ENCODE peak calls at places on chromosomes 16 and 17, in eight cellular contexts. P is ovary, H is lower lobe of right lung, J is colonic mucosa, L is right lobe of liver, A is AG04450, Y is lung, V is WERI-Rb-1. Q is an unnamed sample.

GRCh38 chr17:28471127-28471453 is 2.4 kb upstream of the SLC13A2 start:
- DNase-seq in P (no peak), H (no peak), J (no peak), L (no peak), A (no peak), Y (no peak), V (no peak), Q (no peak)

GRCh38 chr17:65463242-65463641 is 98.2 kb downstream of the AXIN2 start:
- DNase-seq in P (peak; percentile 67), H (peak; percentile 86), J (no peak), L (no peak), A (no peak), Y (peak; percentile 88), V (no peak), Q (no peak)

GRCh38 chr16:30937692-30938091 is 11.2 kb upstream of the ORAI3 start:
- DNase-seq in P (no peak), H (no peak), J (no peak), L (no peak), A (no peak), Y (no peak), V (no peak), Q (no peak)

GRCh38 chr17:74113952-74114351 is 89.5 kb upstream of the RPL38 start:
- DNase-seq in P (no peak), H (no peak), J (no peak), L (no peak), A (no peak), Y (no peak), V (no peak), Q (no peak)

GRCh38 chr16:30374538-30374937 is at the start of gene MYL11:
- DNase-seq in P (no peak), H (no peak), J (no peak), L (no peak), A (no peak), Y (no peak), V (no peak), Q (no peak)

GRCh38 chr16:68384293-68385255 is 63.7 kb downstream of the SMPD3 start:
- DNase-seq in P (no peak), H (peak; percentile 26), J (no peak), L (no peak), A (no peak), Y (no peak), V (no peak), Q (no peak)

GRCh38 chr16:29790949-29791844 is 646 bp downstream of the KIF22 start:
- DNase-seq in P (no peak), H (no peak), J (no peak), L (no peak), A (no peak), Y (no peak), V (no peak), Q (no peak)

GRCh38 chr17:72843591-72843990 is 248.9 kb downstream of the SLC39A11 start:
- DNase-seq in P (no peak), H (no peak), J (no peak), L (no peak), A (no peak), Y (no peak), V (no peak), Q (no peak)

GRCh38 chr16:56776562-56776961 is 46.6 kb downstream of the NUP93 start:
- DNase-seq in P (peak; percentile 56), H (no peak), J (no peak), L (no peak), A (no peak), Y (peak; percentile 41), V (no peak), Q (no peak)

GRCh38 chr16:57276596-57276995 is 7.9 kb downstream of the PLLP start:
- DNase-seq in P (no peak), H (no peak), J (no peak), L (no peak), A (no peak), Y (no peak), V (no peak), Q (no peak)

GRCh38 chr17:18018411-18018921 is 20.5 kb downstream of the ATPAF2 start:
- DNase-seq in P (no peak), H (no peak), J (no peak), L (peak; percentile 58), A (no peak), Y (no peak), V (no peak), Q (no peak)

GRCh38 chr17:71237903-71238538 is 882.8 kb upstream of the SOX9 start:
- DNase-seq in P (no peak), H (no peak), J (no peak), L (no peak), A (no peak), Y (no peak), V (no peak), Q (no peak)

GRCh38 chr17:56834380-56835258 is 668 bp downstream of the DGKE start:
- DNase-seq in P (peak; percentile 45), H (peak; percentile 76), J (peak; percentile 72), L (peak; percentile 61), A (no peak), Y (no peak), V (peak; percentile 82), Q (peak; percentile 32)

GRCh38 chr16:22008215-22009142 is 568 bp downstream of the MOSMO start:
- DNase-seq in P (peak; percentile 27), H (peak; percentile 50), J (peak; percentile 36), L (no peak), A (no peak), Y (no peak), V (no peak), Q (peak; percentile 62)

GRCh38 chr17:21462259-21462658 is 86.1 kb downstream of the KCNJ12 start:
- DNase-seq in P (no peak), H (no peak), J (no peak), L (no peak), A (no peak), Y (no peak), V (no peak), Q (no peak)

GRCh38 chr16:13307255-13307654 is 405.9 kb downstream of the SHISA9 start:
- DNase-seq in P (no peak), H (no peak), J (no peak), L (no peak), A (no peak), Y (no peak), V (no peak), Q (no peak)

GRCh38 chr17:36094746-36095145 is 4.8 kb upstream of the CCL3 start:
- DNase-seq in P (no peak), H (no peak), J (no peak), L (no peak), A (no peak), Y (no peak), V (no peak), Q (no peak)

GRCh38 chr16:13300066-13300465 is 398.7 kb downstream of the SHISA9 start:
- DNase-seq in P (no peak), H (no peak), J (no peak), L (no peak), A (no peak), Y (no peak), V (no peak), Q (no peak)

GRCh38 chr16:1466968-1467521 is 7.8 kb downstream of the CLCN7 start:
- DNase-seq in P (no peak), H (peak; percentile 45), J (no peak), L (no peak), A (no peak), Y (no peak), V (no peak), Q (no peak)

GRCh38 chr16:3514621-3515020 is 13.8 kb downstream of the CLUAP1 start:
- DNase-seq in P (no peak), H (no peak), J (no peak), L (no peak), A (peak; percentile 53), Y (no peak), V (no peak), Q (no peak)

GRCh38 chr17:57946798-57947358 is 8.3 kb downstream of the CUEDC1 start:
- DNase-seq in P (peak; percentile 54), H (peak; percentile 76), J (peak; percentile 72), L (peak; percentile 63), A (peak; percentile 55), Y (peak; percentile 57), V (peak; percentile 72), Q (peak; percentile 52)

GRCh38 chr16:77784441-77785356 is 3.7 kb upstream of the VAT1L start:
- DNase-seq in P (no peak), H (no peak), J (no peak), L (no peak), A (no peak), Y (no peak), V (no peak), Q (no peak)
- TF ChIP-seq CTCF in P (no peak), H (no peak), J (no peak), L (no peak), A (peak; percentile 44), Y (no peak), V (no peak), Q (no peak)

DNA sequence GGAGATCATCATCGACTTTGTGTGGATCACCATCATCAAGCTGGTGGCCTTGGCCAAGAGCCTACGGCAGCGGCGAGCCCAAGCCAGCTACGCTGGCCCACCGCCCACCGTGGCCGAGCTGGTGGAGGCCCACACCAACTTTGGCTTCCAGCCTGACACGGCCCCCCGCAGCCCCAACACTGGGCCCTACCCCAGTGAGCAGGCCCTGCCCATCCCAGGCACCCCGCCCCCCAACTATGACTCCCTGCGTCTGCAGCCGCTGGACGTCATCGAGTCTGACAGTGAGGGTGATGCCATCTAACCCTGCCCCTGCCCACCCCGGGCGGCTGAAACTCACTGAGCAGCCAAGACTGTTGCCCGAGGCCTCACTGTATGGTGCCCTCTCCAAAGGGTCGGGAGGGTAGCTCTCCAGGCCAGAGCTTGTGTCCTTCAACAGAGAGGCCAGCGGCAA is 72.5 kb downstream of the COG7 start:
- DNase-seq in P (no peak), H (no peak), J (no peak), L (no peak), A (no peak), Y (no peak), V (no peak), Q (no peak)
- H3K27ac ChIP-seq in P (no peak overlapping the region), H (no peak overlapping the region), J (no peak overlapping the region), L (no peak overlapping the region), A (no peak overlapping the region), Y (no peak overlapping the region), V (no peak overlapping the region), Q (no peak overlapping the region)

DNA sequence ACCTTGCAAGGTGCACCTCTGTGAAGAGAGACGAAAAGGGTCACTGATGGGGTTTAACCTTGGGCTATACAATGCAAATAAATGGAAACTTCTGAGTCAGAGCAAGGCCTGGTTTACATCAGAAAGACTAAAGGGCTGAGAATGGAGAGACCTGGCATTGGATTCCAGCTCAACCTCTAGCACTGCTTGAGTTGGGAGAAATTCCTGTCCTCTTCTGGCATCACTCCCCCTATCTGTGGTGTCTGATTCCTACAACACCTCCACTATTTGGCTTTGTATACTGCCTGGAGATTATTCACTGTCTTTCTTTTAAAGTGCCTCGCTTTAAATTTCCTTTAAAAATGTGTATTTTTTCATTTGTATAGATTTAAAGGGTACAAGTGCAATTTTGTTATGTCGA is 68.8 kb downstream of the GPR139 start:
- DNase-seq in P (no peak), H (no peak), J (no peak), L (no peak), A (no peak), Y (no peak), V (no peak), Q (no peak)
- TF ChIP-seq CTCF in P (no peak), H (no peak), J (no peak), L (no peak), A (no peak), Y (no peak), V (peak; percentile 27), Q (no peak)

DNA sequence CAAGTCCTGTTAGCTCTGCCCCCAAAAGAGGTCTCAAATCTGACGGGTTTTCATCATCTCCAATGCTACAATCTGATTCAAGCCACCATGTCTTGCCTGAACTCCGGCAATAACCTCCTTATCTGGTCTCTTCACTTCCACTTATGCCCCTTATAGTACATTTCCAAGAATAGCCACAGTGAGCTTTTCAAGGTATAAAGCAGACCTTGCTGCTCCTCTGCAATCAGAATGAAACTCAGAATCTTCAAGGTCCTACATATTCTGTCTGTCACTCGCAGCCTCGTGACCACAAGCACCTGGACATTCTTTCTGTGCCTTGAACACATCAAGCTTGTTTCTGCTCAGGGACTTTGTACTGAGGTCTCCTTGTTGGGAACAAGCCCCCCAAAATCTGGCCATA is 84.7 kb downstream of the YPEL2 start:
- DNase-seq in P (no peak), H (no peak), J (no peak), L (no peak), A (no peak), Y (no peak), V (no peak), Q (no peak)
- H3K27ac ChIP-seq in P (no peak overlapping the region), H (no peak overlapping the region), J (no peak overlapping the region), L (no peak overlapping the region), A (no peak overlapping the region), Y (no peak overlapping the region), V (no peak overlapping the region), Q (no peak overlapping the region)

Q was measured in dorsolateral prefrontal cortex.